ENCODE peak calls at places on chromosomes 3 and 15, in six cellular contexts. I is mesothelial cell of epicardium, M is thoracic aorta, X is cardiac muscle cell, F is natural killer cell, P is Caco-2. D is an unnamed sample.

GRCh38 chr3:30073622-30074021 is 532.8 kb upstream of the TGFBR2 start:
- DNase-seq in P (no peak), F (no peak), I (no peak), M (no peak), X (peak; percentile 67), D (no peak)

GRCh38 chr3:79263423-79263822 is 504.4 kb downstream of the ROBO1 start:
- DNase-seq in M (no peak), P (no peak), X (no peak), I (no peak), F (no peak), D (no peak)

GRCh38 chr3:23999012-23999641 is 54.0 kb downstream of the NR1D2 start:
- DNase-seq in M (peak; percentile 52), P (peak; percentile 77), X (peak; percentile 57), F (peak; percentile 47), I (peak; percentile 86), D (peak; percentile 93)

GRCh38 chr3:183984337-183984736 is 33.3 kb downstream of the ABCC5 start:
- DNase-seq in I (no peak), F (no peak), X (no peak), M (no peak), P (no peak), D (no peak)

GRCh38 chr3:45583021-45583851 is 11.3 kb upstream of the LIMD1 start:
- DNase-seq in I (no peak), P (no peak), F (no peak), X (no peak), M (no peak), D (no peak)

GRCh38 chr15:55652909-55653495 is 64.9 kb upstream of the PYGO1 start:
- DNase-seq in F (no peak), X (no peak), P (no peak), M (no peak), I (no peak), D (no peak)

GRCh38 chr3:126998728-126999127 is 15.8 kb downstream of the PLXNA1 start:
- DNase-seq in P (no peak), X (no peak), M (no peak), I (no peak), F (no peak), D (no peak)

GRCh38 chr15:70094690-70095311 is 2.9 kb downstream of the TLE3 start:
- DNase-seq in F (no peak), M (no peak), I (no peak), P (no peak), X (peak; percentile 23), D (no peak)

GRCh38 chr3:177589041-177589650 is 391.9 kb upstream of the TBL1XR1 start:
- DNase-seq in I (no peak), X (no peak), P (no peak), M (no peak), F (no peak), D (no peak)

GRCh38 chr15:76983588-76984379 is 11.1 kb upstream of the PSTPIP1 start:
- DNase-seq in M (no peak), F (no peak), I (no peak), X (no peak), P (no peak), D (no peak)

GRCh38 chr3:101010316-101010715 is 17.1 kb upstream of the ABI3BP start:
- DNase-seq in F (no peak), X (no peak), I (no peak), P (no peak), M (no peak), D (no peak)

GRCh38 chr15:53716909-53717878 is 42.3 kb downstream of the WDR72 start:
- DNase-seq in P (peak; percentile 4), I (no peak), X (no peak), M (no peak), F (no peak), D (no peak)

GRCh38 chr3:195807681-195808121 is 4.0 kb downstream of the MUC4 start:
- DNase-seq in I (no peak), M (no peak), P (no peak), X (no peak), F (no peak), D (no peak)

GRCh38 chr15:68314563-68314962 is 37.0 kb downstream of the FEM1B start:
- DNase-seq in P (no peak), I (no peak), M (no peak), X (no peak), F (no peak), D (peak; percentile 5)

GRCh38 chr3:74564560-74564959 is 49.9 kb downstream of the CNTN3 start:
- DNase-seq in I (no peak), F (no peak), M (no peak), P (no peak), X (no peak), D (no peak)

GRCh38 chr3:193378706-193379105 is at the start of gene ATP13A5:
- DNase-seq in M (no peak), P (no peak), I (no peak), X (no peak), F (no peak), D (no peak)

GRCh38 chr3:12924437-12924836 is 83.1 kb upstream of the RPL32 start:
- DNase-seq in F (peak; percentile 36), I (no peak), X (no peak), M (no peak), P (no peak), D (no peak)

GRCh38 chr3:171854649-171855305 is 11.6 kb downstream of the TMEM212 start:
- DNase-seq in M (no peak), I (no peak), X (no peak), F (no peak), P (no peak), D (no peak)

GRCh38 chr15:80440024-80440423 is 35.8 kb downstream of the ARNT2 start:
- DNase-seq in M (no peak), F (no peak), P (no peak), X (no peak), I (no peak), D (no peak)

GRCh38 chr3:106184540-106185457 is 316.0 kb upstream of the CBLB start:
- DNase-seq in F (no peak), X (no peak), M (no peak), I (no peak), P (no peak), D (no peak)

GRCh38 chr15:90594297-90594696 is 64.6 kb downstream of the CRTC3 start:
- DNase-seq in M (peak; percentile 93), P (no peak), I (no peak), X (no peak), F (peak; percentile 62), D (peak; percentile 77)

GRCh38 chr3:37163262-37164020 is 10.9 kb downstream of the LRRFIP2 start:
- DNase-seq in I (no peak), M (no peak), X (no peak), F (no peak), P (no peak), D (no peak)

GRCh38 chr3:74651885-74652284 is 37.4 kb upstream of the CNTN3 start:
- DNase-seq in P (no peak), I (no peak), M (no peak), X (no peak), F (no peak), D (no peak)

GRCh38 chr3:140129885-140130284 is 194.9 kb downstream of the CLSTN2 start:
- DNase-seq in P (no peak), F (no peak), M (no peak), X (peak; percentile 71), I (no peak), D (no peak)

GRCh38 chr3:140134231-140134630 is 199.2 kb downstream of the CLSTN2 start:
- DNase-seq in M (no peak), I (no peak), X (no peak), F (no peak), P (no peak), D (no peak)

GRCh38 chr3:140131895-140132294 is 196.9 kb downstream of the CLSTN2 start:
- DNase-seq in F (no peak), X (no peak), P (no peak), I (no peak), M (no peak), D (no peak)

GRCh38 chr3:140128217-140129137 is 193.5 kb downstream of the CLSTN2 start:
- DNase-seq in X (peak; percentile 70), I (no peak), P (peak; percentile 53), M (no peak), F (no peak), D (no peak)
- TF ChIP-seq CTCF in X (peak; percentile 29), I (no peak), P (peak; percentile 77), M (peak; percentile 13), F (no peak), D (no peak)

GRCh38 chr3:66836363-66837152 is 161.5 kb upstream of the KBTBD8 start:
- DNase-seq in I (no peak), F (no peak), M (no peak), P (no peak), X (no peak), D (no peak)
- TF ChIP-seq CTCF in I (no peak), F (no peak), M (no peak), P (peak; percentile 11), X (no peak), D (no peak)

DNA sequence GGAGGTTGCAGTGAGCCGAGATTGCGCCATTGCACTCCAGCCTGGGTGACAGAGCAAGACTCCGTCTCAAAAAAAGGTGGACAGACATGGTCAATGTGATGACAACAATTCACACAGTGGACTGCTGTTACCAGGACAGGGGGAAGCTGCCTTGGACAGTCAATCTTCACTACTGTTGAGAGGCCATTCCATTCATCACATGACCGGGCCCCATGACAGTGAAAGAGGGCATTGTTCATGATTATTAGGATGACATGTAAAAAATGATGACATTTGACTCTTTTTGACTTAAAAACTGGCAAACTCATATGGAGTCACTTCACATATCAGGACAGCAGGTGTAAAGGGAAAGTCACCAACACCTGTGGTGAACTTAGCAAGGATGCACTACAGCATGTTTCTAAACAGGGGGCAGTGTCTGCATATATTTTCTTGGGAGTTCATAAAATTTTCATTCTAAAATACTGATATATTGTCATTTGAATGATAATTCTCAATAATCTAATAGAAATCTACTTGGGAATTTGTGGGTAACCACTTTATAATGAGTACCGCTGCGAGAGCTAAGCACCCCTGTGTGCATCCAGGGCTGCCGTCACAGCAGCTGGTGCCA is 34.2 kb upstream of the LDHAL6B start:
- DNase-seq in M (no peak), X (no peak), I (no peak), F (no peak), P (no peak), D (no peak)
- TF ChIP-seq CTCF in M (no peak), X (no peak), I (no peak), F (no peak), P (no peak), D (no peak)

GRCh38 chr3:129591932-129592331 is 14.5 kb downstream of the PLXND1 start:
- DNase-seq in X (no peak), M (no peak), P (no peak), F (no peak), I (no peak), D (no peak)

GRCh38 chr3:129592362-129593150 is 13.9 kb downstream of the PLXND1 start:
- DNase-seq in X (no peak), F (no peak), P (no peak), M (no peak), I (peak; percentile 64), D (no peak)

GRCh38 chr3:129593595-129594339 is 12.7 kb downstream of the PLXND1 start:
- DNase-seq in M (no peak), X (no peak), P (no peak), F (peak; percentile 68), I (no peak), D (no peak)

GRCh38 chr3:129594907-129595390 is 11.5 kb downstream of the PLXND1 start:
- DNase-seq in P (no peak), I (no peak), X (no peak), F (no peak), M (no peak), D (no peak)

DNA sequence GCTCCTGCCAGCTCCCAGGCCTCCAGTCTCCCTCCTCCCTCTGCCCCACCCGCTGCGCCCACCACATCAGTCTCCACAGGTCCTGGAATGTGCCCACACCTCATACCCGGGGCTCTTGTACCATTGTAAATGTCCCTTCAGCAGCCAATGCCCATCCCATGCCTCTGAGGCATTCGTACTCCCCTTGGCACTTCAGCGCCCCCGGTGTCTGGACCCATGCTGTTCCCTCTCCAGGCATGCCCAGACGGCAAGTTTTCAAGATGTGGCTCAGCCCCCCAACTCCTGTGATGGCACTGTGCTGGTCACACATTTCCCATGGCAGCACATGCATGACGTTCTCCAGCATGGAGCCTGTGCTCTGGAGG is 13.3 kb downstream of the PLXND1 start:
- DNase-seq in M (no peak), F (no peak), X (no peak), I (no peak), P (no peak), D (no peak)
- TF ChIP-seq CTCF in M (no peak), F (no peak), X (no peak), I (no peak), P (no peak), D (no peak)